ENCODE peak calls at places on chromosomes 6 and 20, in eight cellular contexts. One of them, this sample, is unnamed.
A peak's percentile ranks its signal among the peaks of the same experiment; 100 is the strongest.

GRCh38 chr6:34484899-34485298 is 19.0 kb downstream of the PACSIN1 start:
- DNase-seq in fibroblast of the aortic adventitia: no peak
- DNase-seq in substantia nigra: no peak
- DNase-seq in CD8-positive, alpha-beta T cell: peak; percentile 87
- DNase-seq in GM20000: peak; percentile 50
- DNase-seq in AG08396: no peak
- DNase-seq in mucosa of gallbladder: no peak
- DNase-seq in activated naive CD4-positive, alpha-beta T cell treated with anti-CD3 and anti-CD28 coated beads, Interleukin-2, amount 50 U/mL, for 72 hours: peak; percentile 78
- DNase-seq in this sample: no peak

GRCh38 chr6:83696674-83697073 is 12.2 kb downstream of the SNAP91 start:
- DNase-seq in AG08396: no peak
- DNase-seq in substantia nigra: no peak
- DNase-seq in activated naive CD4-positive, alpha-beta T cell treated with anti-CD3 and anti-CD28 coated beads, Interleukin-2, amount 50 U/mL, for 72 hours: no peak
- DNase-seq in CD8-positive, alpha-beta T cell: no peak
- DNase-seq in mucosa of gallbladder: no peak
- DNase-seq in GM20000: no peak
- DNase-seq in fibroblast of the aortic adventitia: no peak
- DNase-seq in this sample: no peak

GRCh38 chr20:20710847-20711315 is 1.6 kb downstream of the RALGAPA2 start:
- DNase-seq in mucosa of gallbladder: peak; percentile 76
- DNase-seq in substantia nigra: no peak
- DNase-seq in fibroblast of the aortic adventitia: no peak
- DNase-seq in activated naive CD4-positive, alpha-beta T cell treated with anti-CD3 and anti-CD28 coated beads, Interleukin-2, amount 50 U/mL, for 72 hours: peak; percentile 14
- DNase-seq in CD8-positive, alpha-beta T cell: peak; percentile 45
- DNase-seq in AG08396: no peak
- DNase-seq in GM20000: peak; percentile 25
- DNase-seq in this sample: no peak

GRCh38 chr6:41228616-41229015 is 467 bp downstream of the TREML4 start:
- DNase-seq in activated naive CD4-positive, alpha-beta T cell treated with anti-CD3 and anti-CD28 coated beads, Interleukin-2, amount 50 U/mL, for 72 hours: no peak
- DNase-seq in GM20000: no peak
- DNase-seq in fibroblast of the aortic adventitia: peak; percentile 14
- DNase-seq in substantia nigra: no peak
- DNase-seq in mucosa of gallbladder: no peak
- DNase-seq in CD8-positive, alpha-beta T cell: no peak
- DNase-seq in AG08396: no peak
- DNase-seq in this sample: no peak

GRCh38 chr6:37725967-37726366 is 28.3 kb upstream of the MDGA1 start:
- DNase-seq in fibroblast of the aortic adventitia: no peak
- DNase-seq in substantia nigra: no peak
- DNase-seq in GM20000: no peak
- DNase-seq in mucosa of gallbladder: peak; percentile 23
- DNase-seq in activated naive CD4-positive, alpha-beta T cell treated with anti-CD3 and anti-CD28 coated beads, Interleukin-2, amount 50 U/mL, for 72 hours: no peak
- DNase-seq in AG08396: peak; percentile 41
- DNase-seq in CD8-positive, alpha-beta T cell: no peak
- DNase-seq in this sample: peak; percentile 22

GRCh38 chr6:163241668-163242067 is 172.8 kb upstream of the QKI start:
- DNase-seq in CD8-positive, alpha-beta T cell: no peak
- DNase-seq in AG08396: no peak
- DNase-seq in activated naive CD4-positive, alpha-beta T cell treated with anti-CD3 and anti-CD28 coated beads, Interleukin-2, amount 50 U/mL, for 72 hours: no peak
- DNase-seq in GM20000: no peak
- DNase-seq in substantia nigra: no peak
- DNase-seq in fibroblast of the aortic adventitia: no peak
- DNase-seq in mucosa of gallbladder: no peak
- DNase-seq in this sample: no peak

GRCh38 chr20:25067102-25067987 is 9.4 kb upstream of the ACSS1 start:
- DNase-seq in AG08396: no peak
- DNase-seq in GM20000: no peak
- DNase-seq in activated naive CD4-positive, alpha-beta T cell treated with anti-CD3 and anti-CD28 coated beads, Interleukin-2, amount 50 U/mL, for 72 hours: no peak
- DNase-seq in mucosa of gallbladder: no peak
- DNase-seq in fibroblast of the aortic adventitia: no peak
- DNase-seq in CD8-positive, alpha-beta T cell: no peak
- DNase-seq in substantia nigra: no peak
- DNase-seq in this sample: no peak

GRCh38 chr6:156954191-156954590 is 177.0 kb downstream of the ARID1B start:
- DNase-seq in fibroblast of the aortic adventitia: peak; percentile 40
- DNase-seq in mucosa of gallbladder: no peak
- DNase-seq in GM20000: no peak
- DNase-seq in substantia nigra: no peak
- DNase-seq in activated naive CD4-positive, alpha-beta T cell treated with anti-CD3 and anti-CD28 coated beads, Interleukin-2, amount 50 U/mL, for 72 hours: no peak
- DNase-seq in AG08396: no peak
- DNase-seq in CD8-positive, alpha-beta T cell: no peak
- DNase-seq in this sample: no peak

GRCh38 chr20:31236953-31237352 is 20.5 kb upstream of the DEFB115 start:
- DNase-seq in CD8-positive, alpha-beta T cell: no peak
- DNase-seq in mucosa of gallbladder: no peak
- DNase-seq in AG08396: no peak
- DNase-seq in activated naive CD4-positive, alpha-beta T cell treated with anti-CD3 and anti-CD28 coated beads, Interleukin-2, amount 50 U/mL, for 72 hours: no peak
- DNase-seq in GM20000: no peak
- DNase-seq in fibroblast of the aortic adventitia: no peak
- DNase-seq in substantia nigra: no peak
- DNase-seq in this sample: no peak

GRCh38 chr20:58646703-58647102 is 4.4 kb upstream of the STX16 start:
- DNase-seq in substantia nigra: no peak
- DNase-seq in fibroblast of the aortic adventitia: no peak
- DNase-seq in mucosa of gallbladder: no peak
- DNase-seq in activated naive CD4-positive, alpha-beta T cell treated with anti-CD3 and anti-CD28 coated beads, Interleukin-2, amount 50 U/mL, for 72 hours: no peak
- DNase-seq in AG08396: no peak
- DNase-seq in CD8-positive, alpha-beta T cell: no peak
- DNase-seq in GM20000: no peak
- DNase-seq in this sample: no peak

GRCh38 chr20:9912858-9913434 is 74.1 kb upstream of the PAK5 start:
- DNase-seq in GM20000: peak; percentile 8
- DNase-seq in AG08396: peak; percentile 29
- DNase-seq in CD8-positive, alpha-beta T cell: no peak
- DNase-seq in activated naive CD4-positive, alpha-beta T cell treated with anti-CD3 and anti-CD28 coated beads, Interleukin-2, amount 50 U/mL, for 72 hours: peak; percentile 45
- DNase-seq in substantia nigra: peak; percentile 15
- DNase-seq in fibroblast of the aortic adventitia: peak; percentile 53
- DNase-seq in mucosa of gallbladder: peak; percentile 18
- DNase-seq in this sample: no peak

GRCh38 chr20:25389858-25390537 is 637 bp downstream of the ABHD12 start:
- DNase-seq in substantia nigra: peak; percentile 51
- DNase-seq in CD8-positive, alpha-beta T cell: peak; percentile 26
- DNase-seq in fibroblast of the aortic adventitia: no peak
- DNase-seq in mucosa of gallbladder: no peak
- DNase-seq in activated naive CD4-positive, alpha-beta T cell treated with anti-CD3 and anti-CD28 coated beads, Interleukin-2, amount 50 U/mL, for 72 hours: peak; percentile 25
- DNase-seq in GM20000: peak; percentile 73
- DNase-seq in AG08396: peak; percentile 48
- DNase-seq in this sample: no peak

GRCh38 chr6:166942393-166943168 is 13.8 kb downstream of the RNASET2 start:
- DNase-seq in AG08396: no peak
- DNase-seq in activated naive CD4-positive, alpha-beta T cell treated with anti-CD3 and anti-CD28 coated beads, Interleukin-2, amount 50 U/mL, for 72 hours: peak; percentile 58
- DNase-seq in mucosa of gallbladder: no peak
- DNase-seq in GM20000: no peak
- DNase-seq in fibroblast of the aortic adventitia: no peak
- DNase-seq in CD8-positive, alpha-beta T cell: no peak
- DNase-seq in substantia nigra: no peak
- DNase-seq in this sample: peak; percentile 80

GRCh38 chr6:148573922-148574321 is 172.9 kb upstream of the UST start:
- DNase-seq in AG08396: no peak
- DNase-seq in fibroblast of the aortic adventitia: no peak
- DNase-seq in activated naive CD4-positive, alpha-beta T cell treated with anti-CD3 and anti-CD28 coated beads, Interleukin-2, amount 50 U/mL, for 72 hours: no peak
- DNase-seq in mucosa of gallbladder: no peak
- DNase-seq in GM20000: no peak
- DNase-seq in substantia nigra: no peak
- DNase-seq in CD8-positive, alpha-beta T cell: no peak
- DNase-seq in this sample: no peak

GRCh38 chr6:168536196-168536595 is 95.2 kb downstream of the SMOC2 start:
- DNase-seq in GM20000: no peak
- DNase-seq in mucosa of gallbladder: no peak
- DNase-seq in substantia nigra: no peak
- DNase-seq in activated naive CD4-positive, alpha-beta T cell treated with anti-CD3 and anti-CD28 coated beads, Interleukin-2, amount 50 U/mL, for 72 hours: no peak
- DNase-seq in fibroblast of the aortic adventitia: no peak
- DNase-seq in AG08396: no peak
- DNase-seq in CD8-positive, alpha-beta T cell: no peak
- DNase-seq in this sample: no peak

GRCh38 chr20:6665621-6666345 is 101.7 kb upstream of the BMP2 start:
- DNase-seq in fibroblast of the aortic adventitia: no peak
- DNase-seq in activated naive CD4-positive, alpha-beta T cell treated with anti-CD3 and anti-CD28 coated beads, Interleukin-2, amount 50 U/mL, for 72 hours: no peak
- DNase-seq in CD8-positive, alpha-beta T cell: no peak
- DNase-seq in substantia nigra: no peak
- DNase-seq in GM20000: no peak
- DNase-seq in AG08396: peak; percentile 14
- DNase-seq in mucosa of gallbladder: no peak
- DNase-seq in this sample: no peak

GRCh38 chr20:38325905-38326304 is 20.4 kb upstream of the LBP start:
- DNase-seq in fibroblast of the aortic adventitia: no peak
- DNase-seq in activated naive CD4-positive, alpha-beta T cell treated with anti-CD3 and anti-CD28 coated beads, Interleukin-2, amount 50 U/mL, for 72 hours: no peak
- DNase-seq in mucosa of gallbladder: no peak
- DNase-seq in CD8-positive, alpha-beta T cell: no peak
- DNase-seq in substantia nigra: no peak
- DNase-seq in AG08396: no peak
- DNase-seq in GM20000: no peak
- DNase-seq in this sample: no peak

GRCh38 chr6:147037881-147038280 is 166.3 kb upstream of the STXBP5 start:
- DNase-seq in CD8-positive, alpha-beta T cell: no peak
- DNase-seq in substantia nigra: no peak
- DNase-seq in mucosa of gallbladder: no peak
- DNase-seq in AG08396: no peak
- DNase-seq in fibroblast of the aortic adventitia: no peak
- DNase-seq in GM20000: no peak
- DNase-seq in activated naive CD4-positive, alpha-beta T cell treated with anti-CD3 and anti-CD28 coated beads, Interleukin-2, amount 50 U/mL, for 72 hours: no peak
- DNase-seq in this sample: peak; percentile 79